ENCODE peak calls at places on chromosomes 7 and 10, in ten cellular contexts. K is HCT116; O is gastrocnemius medialis; H is CD4-positive, alpha-beta memory T cell; I is iPS DF 6.9; S is neuronal stem cell; C is adrenal gland; B is OCI-LY7; V is heart right ventricle; E is lower lobe of right lung. M is an unnamed sample. For H3K4me1, the result is how much of the 10 kb centered on the place peaks cover.

GRCh38 chr7:1632916-1633785 is 36.9 kb upstream of the ELFN1 start:
- DNase-seq in O (no peak), K (no peak), E (peak), B (no peak), C (no peak), I (no peak), V (no peak), H (no peak), S (no peak), M (no peak)

GRCh38 chr10:53361936-53362335 is 589.4 kb upstream of the MBL2 start:
- DNase-seq in E (no peak), V (no peak), O (no peak), B (no peak), S (no peak), H (no peak), I (no peak), C (no peak), K (no peak), M (no peak)

GRCh38 chr7:132739271-132739955 is 163.1 kb upstream of the PLXNA4 start:
- DNase-seq in C (peak), K (no peak), I (no peak), B (no peak), O (peak), H (no peak), S (no peak), V (no peak), E (no peak), M (no peak)

GRCh38 chr10:60410970-60411369 is 21.3 kb upstream of the ANK3 start:
- DNase-seq in K (no peak), C (no peak), E (no peak), B (no peak), V (no peak), O (no peak), H (no peak), I (no peak), S (no peak), M (no peak)

GRCh38 chr10:43884516-43885105 is 235.9 kb upstream of the ZNF32 start:
- DNase-seq in K (no peak), S (no peak), B (no peak), H (no peak), I (no peak), V (no peak), E (no peak), C (no peak), O (no peak), M (no peak)

GRCh38 chr7:106430103-106430502 is 145.3 kb upstream of the NAMPT start:
- DNase-seq in B (no peak), H (no peak), E (no peak), C (no peak), I (no peak), K (no peak), S (no peak), V (no peak), O (no peak), M (no peak)

GRCh38 chr7:112584290-112584689 is 103.5 kb downstream of the LSMEM1 start:
- DNase-seq in V (no peak), B (no peak), C (no peak), E (no peak), I (no peak), H (no peak), K (no peak), O (no peak), S (no peak), M (no peak)

GRCh38 chr7:129843982-129844840 is 108.5 kb downstream of the UBE2H start:
- DNase-seq in B (peak), E (no peak), K (no peak), I (no peak), S (no peak), V (no peak), H (no peak), O (no peak), C (no peak), M (no peak)

GRCh38 chr7:40162516-40162915 is 27.7 kb downstream of the SUGCT start:
- DNase-seq in S (no peak), E (no peak), V (no peak), I (no peak), K (no peak), B (no peak), H (no peak), O (no peak), C (no peak), M (no peak)

GRCh38 chr10:14296081-14296709 is 34.5 kb downstream of the FRMD4A start:
- DNase-seq in C (no peak), K (no peak), S (no peak), O (no peak), B (no peak), E (no peak), V (no peak), I (no peak), H (no peak), M (peak)

GRCh38 chr7:41404375-41405074 is 298.4 kb downstream of the INHBA start:
- DNase-seq in O (no peak), H (no peak), V (no peak), K (no peak), C (no peak), I (no peak), S (no peak), B (no peak), E (no peak), M (no peak)

GRCh38 chr10:12412671-12413368 is 63.5 kb downstream of the CAMK1D start:
- DNase-seq in B (no peak), S (no peak), H (peak), C (no peak), I (no peak), E (no peak), O (no peak), K (no peak), V (no peak), M (no peak)

GRCh38 chr10:71187197-71187596 is 25.2 kb upstream of the UNC5B start:
- DNase-seq in E (no peak), V (no peak), K (no peak), B (no peak), S (no peak), I (no peak), C (no peak), O (no peak), H (no peak), M (no peak)

GRCh38 chr10:124106241-124106905 is 13.0 kb upstream of the CHST15 start:
- DNase-seq in S (no peak), K (peak), O (no peak), E (peak), B (peak), H (no peak), V (peak), I (no peak), C (peak), M (peak)

GRCh38 chr10:28431139-28431538 is 101.8 kb upstream of the WAC start:
- DNase-seq in S (no peak), H (no peak), C (no peak), O (no peak), I (peak), B (no peak), K (no peak), V (no peak), E (no peak), M (no peak)

GRCh38 chr10:131825150-131825907 is 75.5 kb upstream of the PPP2R2D start:
- DNase-seq in H (no peak), S (no peak), V (no peak), I (no peak), E (peak), B (no peak), O (no peak), K (no peak), C (no peak), M (no peak)

GRCh38 chr10:69089638-69090599 is 2.0 kb downstream of the SRGN start:
- DNase-seq in I (no peak), O (no peak), S (no peak), V (no peak), B (no peak), K (no peak), H (peak), E (no peak), C (no peak), M (peak)

GRCh38 chr10:69086131-69086530 is 1.8 kb upstream of the SRGN start:
- DNase-seq in I (no peak), C (peak), K (no peak), S (no peak), E (no peak), O (no peak), H (no peak), B (no peak), V (no peak), M (no peak)

GRCh38 chr10:69087600-69088470 is at the start of gene SRGN:
- DNase-seq in V (no peak), I (no peak), S (no peak), K (no peak), B (peak), E (peak), C (peak), H (peak), O (peak), M (peak)

GRCh38 chr10:69088801-69089501 is 1.0 kb downstream of the SRGN start:
- DNase-seq in E (no peak), K (no peak), I (no peak), O (no peak), B (peak), S (no peak), H (peak), C (no peak), V (no peak), M (no peak)

DNA sequence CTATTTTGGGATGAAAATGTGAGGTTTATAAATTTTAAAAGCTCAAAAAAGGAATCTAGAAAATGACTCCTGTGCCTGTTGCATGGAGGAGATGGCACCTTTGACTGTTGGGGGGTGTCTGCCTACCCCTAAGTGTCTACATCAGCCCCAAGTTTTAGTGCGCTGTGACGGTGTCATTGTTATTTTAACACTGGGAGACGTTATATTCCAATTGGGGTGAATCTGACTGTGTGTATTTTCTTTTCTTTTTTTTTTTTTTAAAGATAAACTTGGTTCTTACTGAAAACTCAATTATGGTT is 517 bp downstream of the SRGN start:
- DNase-seq in O (no peak), S (no peak), K (no peak), H (peak), B (no peak), I (no peak), C (no peak), V (no peak), E (no peak), M (no peak)
- H3K27ac ChIP-seq in O (peak), S (no peak), K (no peak), H (peak), B (no peak), I (no peak), C (peak), V (peak), E (peak), M (peak)

GRCh38 chr7:151103973-151104372 is 17.7 kb downstream of the AGAP3 start:
- DNase-seq in H (no peak), E (no peak), O (no peak), I (no peak), V (no peak), C (no peak), K (no peak), B (no peak), S (no peak), M (no peak)
- H3K4me3 ChIP-seq in H (no peak), E (no peak), O (no peak), I (no peak), V (no peak), C (no peak), K (no peak), B (no peak), S (no peak), M (no peak)

GRCh38 chr10:112966191-112966855 is 16.3 kb downstream of the TCF7L2 start:
- DNase-seq in H (no peak), C (no peak), K (no peak), I (no peak), E (no peak), B (no peak), S (no peak), V (no peak), O (no peak), M (no peak)
- H3K4me1 ChIP-seq in H (under half), C (under half), K (half or more), I (under half), E (under half), B (under half), S (under half), V (under half), O (under half), M (under half)

GRCh38 chr7:23467731-23468720 is 2.3 kb downstream of the IGF2BP3 start:
- DNase-seq in B (peak), V (no peak), E (no peak), O (no peak), S (peak), H (peak), I (no peak), K (no peak), C (no peak), M (no peak)

GRCh38 chr7:23468721-23469149 is 1.6 kb downstream of the IGF2BP3 start:
- DNase-seq in I (no peak), K (no peak), V (no peak), C (no peak), O (no peak), H (no peak), B (peak), S (no peak), E (no peak), M (no peak)

GRCh38 chr7:23469961-23470250 is 385 bp downstream of the IGF2BP3 start:
- DNase-seq in H (no peak), E (no peak), K (no peak), S (peak), I (no peak), B (no peak), O (no peak), V (no peak), C (no peak), M (no peak)

GRCh38 chr7:23470290-23471089 is at the start of gene IGF2BP3:
- DNase-seq in H (no peak), I (peak), C (no peak), V (no peak), K (peak), B (peak), E (no peak), O (no peak), S (peak), M (no peak)

DNA sequence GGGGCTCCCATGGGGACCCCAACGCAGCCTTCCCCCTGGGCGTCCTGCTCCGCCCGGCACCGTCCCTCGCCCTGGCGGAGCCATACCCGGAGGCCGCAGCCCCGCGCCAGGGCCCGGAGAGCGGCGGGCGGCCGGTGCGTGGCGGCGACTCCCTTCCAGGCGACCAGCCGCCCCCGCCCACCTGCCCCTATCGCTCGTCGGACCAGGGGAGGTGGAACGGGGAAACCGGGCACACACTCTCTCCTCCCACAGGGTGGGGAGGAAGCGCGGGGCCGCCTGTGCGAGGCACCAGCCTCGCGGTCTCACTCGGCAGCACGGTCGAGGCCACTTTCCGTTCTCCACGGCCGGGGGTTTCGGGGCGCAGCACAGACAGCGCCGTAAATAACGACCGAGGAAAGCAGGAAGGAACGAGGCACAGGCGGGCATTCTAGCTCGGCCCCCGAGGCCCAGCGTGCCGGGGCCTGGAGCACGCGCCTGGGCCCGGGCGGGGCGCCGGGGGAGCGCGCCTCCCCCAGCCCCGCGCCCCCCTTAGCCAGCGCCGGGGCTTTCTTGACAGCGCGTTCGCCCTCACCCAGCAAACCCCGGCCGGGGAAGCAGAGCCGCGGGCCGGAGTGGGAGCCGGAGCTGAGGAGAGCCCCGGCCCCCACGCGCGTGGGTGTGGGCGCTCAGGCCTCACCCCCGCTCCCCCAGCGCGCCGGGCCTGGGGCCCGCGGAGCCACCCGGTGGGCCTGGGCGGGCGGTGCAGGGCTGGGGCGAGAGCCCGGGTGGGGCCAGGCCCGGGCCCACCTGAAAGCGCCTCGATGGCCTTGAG is 936 bp downstream of the IGF2BP3 start:
- DNase-seq in H (peak), O (no peak), E (no peak), K (no peak), I (no peak), B (peak), S (no peak), C (no peak), V (no peak), M (no peak)
- H3K27ac ChIP-seq in H (no peak), O (no peak), E (no peak), K (peak), I (no peak), B (peak), S (peak), C (no peak), V (no peak), M (no peak)

GRCh38 chr10:133325761-133326463 is 10.8 kb downstream of the CALY start:
- DNase-seq in S (no peak), K (no peak), H (no peak), B (no peak), V (no peak), E (peak), I (no peak), C (no peak), O (no peak), M (no peak)
- H3K4me3 ChIP-seq in S (peak), K (no peak), H (no peak), B (no peak), V (peak), E (peak), I (peak), C (no peak), O (no peak), M (peak)

GRCh38 chr10:72297281-72297967 is 23.7 kb downstream of the DDIT4 start:
- DNase-seq in H (peak), V (peak), S (no peak), C (peak), E (peak), K (no peak), I (no peak), O (peak), B (peak), M (peak)

GRCh38 chr10:72295330-72295910 is 21.7 kb downstream of the DDIT4 start:
- DNase-seq in V (no peak), E (no peak), C (no peak), S (no peak), O (no peak), I (no peak), K (no peak), B (no peak), H (no peak), M (no peak)

GRCh38 chr10:72303424-72304128 is 29.9 kb downstream of the DDIT4 start:
- DNase-seq in I (no peak), O (no peak), E (no peak), K (no peak), V (no peak), H (no peak), S (no peak), B (no peak), C (no peak), M (no peak)

GRCh38 chr10:72298774-72299519 is 25.2 kb downstream of the DDIT4 start:
- DNase-seq in B (no peak), C (no peak), H (no peak), E (no peak), V (no peak), K (no peak), O (no peak), I (no peak), S (no peak), M (no peak)

DNA sequence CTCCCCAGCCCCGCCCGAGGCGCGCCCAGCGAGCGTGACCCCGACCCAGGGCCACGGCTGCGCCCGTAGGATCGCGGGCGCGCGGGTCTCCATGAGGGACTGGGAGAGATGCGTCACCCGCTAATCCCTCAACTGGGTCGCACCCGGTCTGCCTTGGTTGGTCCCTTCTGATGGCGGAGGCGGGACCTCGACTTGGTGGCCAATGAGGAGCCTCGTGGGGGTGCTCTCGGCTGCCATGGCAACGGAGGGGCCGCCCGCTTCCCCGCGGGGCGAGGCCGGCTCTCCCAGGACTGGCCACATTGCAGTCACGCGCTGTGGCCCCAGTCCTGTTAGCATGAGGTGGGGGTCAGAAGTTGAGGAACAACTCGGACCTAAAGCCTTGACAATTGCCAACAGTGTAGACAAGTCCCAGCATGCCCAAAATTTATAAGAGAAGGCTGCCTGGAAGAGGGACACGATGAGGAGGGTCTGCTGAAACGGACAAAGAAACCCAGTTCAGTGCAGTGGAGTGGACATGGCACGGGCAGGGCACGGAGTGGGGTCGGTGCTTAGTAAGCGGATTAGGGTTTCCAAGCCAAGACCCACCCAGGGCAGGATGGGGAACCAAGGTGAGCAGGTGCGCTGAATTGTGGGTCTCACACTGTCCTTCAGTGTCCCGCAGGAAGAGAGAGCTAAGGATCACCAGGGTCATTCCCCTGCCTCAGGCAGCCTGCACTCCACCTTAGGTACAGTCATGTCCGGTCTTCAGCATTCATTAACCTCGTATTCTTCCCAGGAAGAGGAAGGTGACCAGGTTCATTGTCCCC is 24.4 kb downstream of the DDIT4 start:
- DNase-seq in V (peak), I (peak), C (peak), K (peak), B (peak), S (peak), O (peak), H (peak), E (peak), M (peak)
- H3K4me1 ChIP-seq in V (under half), I (under half), C (under half), K (half or more), B (under half), S (under half), O (under half), H (half or more), E (under half), M (under half)

DNA sequence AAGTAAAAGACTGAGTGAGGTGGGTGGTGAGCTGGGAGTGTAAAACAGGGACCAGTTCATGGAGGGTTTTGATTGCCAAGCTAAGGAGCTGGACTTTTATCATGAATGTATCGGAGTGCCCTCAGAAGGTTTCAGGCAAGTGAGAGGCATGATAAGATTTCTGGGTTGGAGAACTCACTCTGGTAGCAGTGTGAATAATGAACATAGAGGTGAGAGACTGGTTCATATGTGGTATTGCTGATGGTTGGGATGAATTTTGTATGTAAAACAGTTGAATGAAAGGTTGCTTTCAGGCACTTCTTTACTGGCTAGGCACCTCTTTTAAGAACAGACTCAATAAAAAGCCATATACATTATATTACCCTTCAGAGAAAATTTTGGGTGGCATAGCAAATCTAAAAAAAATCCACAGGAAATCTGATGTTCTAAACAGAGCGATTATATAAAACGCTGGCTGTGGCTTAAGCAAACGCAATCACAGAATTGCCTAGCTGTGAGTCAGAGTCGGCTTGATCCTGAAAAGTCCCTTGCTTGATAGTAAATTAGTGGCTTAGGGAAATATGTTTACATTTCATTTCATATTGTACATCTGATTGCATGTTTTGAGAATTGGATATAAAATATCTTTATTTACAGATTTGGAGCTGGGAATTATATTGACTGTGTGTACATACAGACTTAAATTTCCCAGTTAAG is 92.9 kb upstream of the HDAC9 start:
- DNase-seq in B (no peak), S (no peak), C (no peak), I (no peak), H (no peak), K (no peak), E (no peak), O (no peak), V (no peak), M (no peak)
- H3K27ac ChIP-seq in B (no peak), S (no peak), C (no peak), I (no peak), H (no peak), K (no peak), E (no peak), O (no peak), V (no peak), M (no peak)

M was measured in stomach.